ENCODE peak calls at places on chromosomes 5 and 9, in six cellular contexts. M, O, P, V, H and S are unnamed samples. For H3K27me3, the result is how much of the 10 kb centered on the place peaks cover.

GRCh38 chr9:135976531-135976930 is 15.4 kb upstream of the UBAC1 start:
- DNase-seq in P (no peak), O (peak), H (no peak), M (no peak), V (no peak), S (no peak)

GRCh38 chr5:103587185-103587748 is 24.7 kb upstream of the NUDT12 start:
- DNase-seq in O (peak), M (no peak), P (no peak), V (no peak), H (no peak), S (no peak)

GRCh38 chr9:89664896-89665329 is 60.1 kb downstream of the GADD45G start:
- DNase-seq in V (no peak), P (no peak), H (no peak), M (peak), O (no peak), S (no peak)

GRCh38 chr5:122500245-122501086 is 188.4 kb downstream of the SNCAIP start:
- DNase-seq in O (peak), V (peak), P (no peak), M (no peak), H (no peak), S (peak)

GRCh38 chr9:110546411-110546871 is 33.1 kb downstream of the SVEP1 start:
- DNase-seq in P (no peak), V (no peak), M (no peak), H (no peak), O (no peak), S (no peak)

GRCh38 chr9:128552153-128552743 is at the start of gene SPTAN1:
- DNase-seq in P (peak), H (peak), M (peak), V (peak), O (peak), S (peak)

GRCh38 chr5:157709346-157709745 is 21.9 kb upstream of the THG1L start:
- DNase-seq in V (no peak), H (no peak), P (no peak), O (no peak), M (no peak), S (no peak)

GRCh38 chr5:170292509-170292908 is 5.1 kb downstream of the LCP2 start:
- DNase-seq in H (no peak), P (no peak), O (no peak), V (no peak), M (no peak), S (no peak)

GRCh38 chr5:14039063-14039462 is 94.6 kb upstream of the DNAH5 start:
- DNase-seq in O (peak), P (no peak), M (no peak), V (no peak), H (no peak), S (no peak)

GRCh38 chr9:138103111-138103823 is 225.7 kb downstream of the CACNA1B start:
- DNase-seq in V (no peak), O (no peak), P (no peak), H (peak), M (peak), S (no peak)

GRCh38 chr9:19409406-19410194 is 791 bp downstream of the ACER2 start:
- DNase-seq in H (no peak), V (no peak), P (no peak), M (peak), O (peak), S (peak)

GRCh38 chr5:159409801-159410200 is 79.5 kb upstream of the IL12B start:
- DNase-seq in H (no peak), O (no peak), V (no peak), M (no peak), P (no peak), S (no peak)

GRCh38 chr9:89077519-89077918 is 86.3 kb downstream of the S1PR3 start:
- DNase-seq in V (no peak), O (peak), M (no peak), H (no peak), P (no peak), S (no peak)

GRCh38 chr9:76574171-76574767 is 115.3 kb downstream of the GCNT1 start:
- DNase-seq in P (no peak), M (no peak), V (no peak), H (no peak), O (no peak), S (no peak)

GRCh38 chr5:149803641-149804468 is 73.7 kb downstream of the PPARGC1B start:
- DNase-seq in P (no peak), V (no peak), H (no peak), M (no peak), O (peak), S (peak)

GRCh38 chr9:89814340-89815040 is 209.7 kb downstream of the GADD45G start:
- DNase-seq in M (no peak), V (peak), P (no peak), H (no peak), O (peak), S (no peak)

GRCh38 chr5:180126716-180127681 is 55.4 kb upstream of the RNF130 start:
- DNase-seq in O (peak), H (peak), V (peak), P (peak), M (peak), S (peak)

GRCh38 chr5:180873628-180874520 is 12.8 kb upstream of the ZFP62 start:
- DNase-seq in V (no peak), P (no peak), M (peak), O (peak), H (no peak), S (no peak)

GRCh38 chr5:81835813-81836458 is 85.0 kb upstream of the SSBP2 start:
- DNase-seq in H (no peak), P (no peak), V (peak), O (no peak), M (no peak), S (no peak)

GRCh38 chr5:20601678-20602100 is 613.7 kb upstream of the CDH18 start:
- DNase-seq in M (no peak), P (no peak), H (no peak), V (peak), O (peak), S (no peak)

GRCh38 chr9:89477811-89478583 is 19.9 kb downstream of the SEMA4D start:
- DNase-seq in O (peak), H (no peak), P (peak), V (no peak), M (peak), S (peak)

GRCh38 chr5:83567741-83568530 is 96.4 kb downstream of the VCAN start:
- DNase-seq in M (no peak), P (no peak), O (peak), H (no peak), V (no peak), S (no peak)
- H3K4me3 ChIP-seq in M (no peak), P (no peak), O (no peak), H (no peak), V (no peak), S (no peak)

GRCh38 chr5:6819521-6819920 is 106.3 kb downstream of the TENT4A start:
- DNase-seq in V (no peak), O (no peak), P (no peak), H (no peak), M (no peak), S (no peak)
- H3K27me3 ChIP-seq in V (under half), O (under half), P (under half), H (under half), M (under half), S (under half)

GRCh38 chr5:143402464-143403356 is 776 bp downstream of the NR3C1 start:
- DNase-seq in H (peak), P (peak), M (peak), O (peak), V (peak), S (peak)

GRCh38 chr5:143403357-143403606 is 204 bp downstream of the NR3C1 start:
- DNase-seq in O (no peak), M (no peak), P (no peak), H (no peak), V (no peak), S (no peak)

GRCh38 chr5:143400541-143401252 is 2.8 kb downstream of the NR3C1 start:
- DNase-seq in M (no peak), H (no peak), V (no peak), O (no peak), P (no peak), S (peak)

GRCh38 chr5:143401253-143401845 is 2.1 kb downstream of the NR3C1 start:
- DNase-seq in M (no peak), O (no peak), V (no peak), P (no peak), H (no peak), S (no peak)

GRCh38 chr5:143401846-143402463 is 1.5 kb downstream of the NR3C1 start:
- DNase-seq in M (no peak), O (no peak), P (no peak), V (no peak), H (no peak), S (no peak)
- H3K4me3 ChIP-seq in M (peak), O (peak), P (peak), V (no peak), H (peak), S (peak)

GRCh38 chr9:133536536-133536935 is 2.0 kb downstream of the ADAMTSL2 start:
- DNase-seq in V (no peak), M (no peak), H (no peak), P (no peak), O (no peak), S (no peak)
- H3K27me3 ChIP-seq in V (under half), M (under half), H (half or more), P (under half), O (half or more), S (under half)

GRCh38 chr5:77627869-77628674 is 10.4 kb downstream of the OTP start:
- DNase-seq in M (no peak), V (no peak), P (no peak), H (peak), O (no peak), S (no peak)

GRCh38 chr5:77630246-77631165 is 8.0 kb downstream of the OTP start:
- DNase-seq in M (peak), O (peak), P (no peak), H (peak), V (peak), S (peak)

GRCh38 chr5:77629553-77630245 is 8.8 kb downstream of the OTP start:
- DNase-seq in O (no peak), V (peak), M (no peak), P (no peak), H (peak), S (no peak)

GRCh38 chr5:77631166-77631582 is 7.3 kb downstream of the OTP start:
- DNase-seq in M (no peak), V (no peak), P (no peak), H (no peak), O (no peak), S (no peak)

DNA sequence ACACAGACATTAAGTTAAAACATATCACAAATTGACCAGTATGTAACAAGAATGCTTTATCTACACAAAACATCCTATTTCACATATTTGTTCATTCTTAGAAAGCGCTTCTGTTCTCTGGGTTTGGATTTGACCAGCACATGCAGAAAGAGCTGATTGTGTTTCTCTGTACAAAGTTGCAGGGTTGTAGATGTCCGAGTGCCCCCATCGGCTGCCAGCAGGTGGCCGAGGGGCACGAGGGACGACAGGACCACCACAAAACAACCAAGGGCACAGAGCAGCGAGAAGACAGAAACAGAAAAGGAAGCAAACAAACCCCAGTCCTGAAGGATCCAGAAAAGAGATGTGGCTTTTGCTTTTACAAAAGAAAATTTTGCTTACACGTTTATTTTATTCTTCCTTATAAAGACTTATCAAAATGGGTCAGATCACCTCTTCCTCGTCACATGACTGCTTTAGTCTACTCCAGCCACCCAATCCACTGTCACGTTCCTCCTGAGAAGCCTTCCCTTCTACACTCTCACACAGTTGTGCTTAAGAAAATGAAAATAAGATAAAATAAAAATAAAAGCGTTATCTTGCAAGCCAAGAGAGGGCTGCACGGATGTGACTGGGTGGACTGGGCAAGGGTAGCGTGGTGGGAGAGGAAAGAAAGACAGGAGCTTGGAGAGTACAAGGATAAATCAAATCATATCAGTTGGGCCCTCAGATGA is 9.5 kb downstream of the OTP start:
- DNase-seq in O (no peak), M (no peak), P (no peak), V (peak), H (no peak), S (no peak)
- H3K4me3 ChIP-seq in O (no peak), M (peak), P (peak), V (peak), H (no peak), S (no peak)